ENCODE peak calls at places on chromosomes 2 and 18, in six cellular contexts. G, D, H, C, F and T are unnamed samples.

GRCh38 chr18:47915930-47916329 is 14.5 kb downstream of the SMAD2 start:
- DNase-seq in G (no peak), D (no peak), H (no peak), C (no peak), F (no peak), T (no peak)

GRCh38 chr2:45003586-45004568 is 5.4 kb downstream of the SIX2 start:
- DNase-seq in G (no peak), D (no peak), H (no peak), C (no peak), F (no peak), T (no peak)

GRCh38 chr2:12597555-12597954 is 119.2 kb upstream of the TRIB2 start:
- DNase-seq in G (no peak), D (no peak), H (no peak), C (no peak), F (peak), T (no peak)

GRCh38 chr2:158191076-158191566 is 89.4 kb downstream of the UPP2 start:
- DNase-seq in G (no peak), D (peak), H (peak), C (no peak), F (no peak), T (no peak)

GRCh38 chr18:62436636-62437519 is 85.9 kb upstream of the ZCCHC2 start:
- DNase-seq in G (no peak), D (peak), H (peak), C (no peak), F (peak), T (no peak)

GRCh38 chr2:198016244-198016643 is 211.9 kb downstream of the PLCL1 start:
- DNase-seq in G (no peak), D (no peak), H (no peak), C (no peak), F (no peak), T (no peak)

GRCh38 chr2:85681776-85682175 is 12.4 kb upstream of the GNLY start:
- DNase-seq in G (no peak), D (no peak), H (no peak), C (no peak), F (no peak), T (no peak)

GRCh38 chr2:158025263-158025996 is 76.2 kb upstream of the UPP2 start:
- DNase-seq in G (no peak), D (peak), H (no peak), C (no peak), F (no peak), T (no peak)

GRCh38 chr18:13275075-13275474 is 56.5 kb downstream of the LDLRAD4 start:
- DNase-seq in G (no peak), D (no peak), H (no peak), C (no peak), F (no peak), T (no peak)

GRCh38 chr2:45046786-45047185 is 37.5 kb upstream of the SIX2 start:
- DNase-seq in G (no peak), D (peak), H (no peak), C (no peak), F (no peak), T (no peak)

GRCh38 chr2:227148106-227148505 is 15.9 kb downstream of the COL4A4 start:
- DNase-seq in G (no peak), D (no peak), H (no peak), C (no peak), F (no peak), T (no peak)

GRCh38 chr2:106534471-106534870 is 47.3 kb downstream of the CD8B2 start:
- DNase-seq in G (no peak), D (no peak), H (no peak), C (no peak), F (no peak), T (no peak)

GRCh38 chr2:224413381-224413780 is 11.5 kb upstream of the FAM124B start:
- DNase-seq in G (no peak), D (no peak), H (no peak), C (no peak), F (no peak), T (no peak)

GRCh38 chr18:35775887-35776286 is 194.3 kb downstream of the GALNT1 start:
- DNase-seq in G (no peak), D (peak), H (no peak), C (no peak), F (no peak), T (no peak)

GRCh38 chr2:191152841-191153240 is 2.0 kb upstream of the STAT4 start:
- DNase-seq in G (no peak), D (peak), H (peak), C (no peak), F (no peak), T (no peak)

GRCh38 chr18:12773369-12773768 is 70.5 kb downstream of the PSMG2 start:
- DNase-seq in G (no peak), D (no peak), H (no peak), C (no peak), F (no peak), T (no peak)

GRCh38 chr2:118224144-118224887 is 136.0 kb downstream of the INSIG2 start:
- DNase-seq in G (peak), D (peak), H (peak), C (peak), F (no peak), T (no peak)

GRCh38 chr18:69538849-69539248 is 138.2 kb downstream of the DOK6 start:
- DNase-seq in G (no peak), D (no peak), H (no peak), C (no peak), F (no peak), T (no peak)

GRCh38 chr18:66752733-66753132 is 148.8 kb upstream of the CDH19 start:
- DNase-seq in G (no peak), D (no peak), H (peak), C (no peak), F (no peak), T (no peak)

GRCh38 chr2:219609149-219609750 is 11.6 kb downstream of the STK11IP start:
- DNase-seq in G (no peak), D (no peak), H (no peak), C (no peak), F (no peak), T (no peak)

GRCh38 chr2:48541696-48542389 is 11.9 kb downstream of the STON1 start:
- DNase-seq in G (no peak), D (no peak), H (no peak), C (no peak), F (no peak), T (no peak)

GRCh38 chr2:54061272-54061671 is 54.1 kb upstream of the ACYP2 start:
- DNase-seq in G (no peak), D (no peak), H (no peak), C (no peak), F (no peak), T (no peak)

GRCh38 chr2:101188683-101189405 is 37.7 kb upstream of the TBC1D8 start:
- DNase-seq in G (no peak), D (peak), H (peak), C (no peak), F (no peak), T (no peak)

GRCh38 chr2:114753145-114753544 is 310.7 kb downstream of the DPP10 start:
- DNase-seq in G (no peak), D (no peak), H (no peak), C (no peak), F (no peak), T (no peak)

GRCh38 chr2:117065912-117066311 is 748.6 kb upstream of the DDX18 start:
- DNase-seq in G (no peak), D (no peak), H (no peak), C (no peak), F (no peak), T (no peak)

GRCh38 chr18:24987933-24988840 is 363.8 kb downstream of the ZNF521 start:
- DNase-seq in G (no peak), D (no peak), H (no peak), C (no peak), F (peak), T (no peak)

GRCh38 chr18:52312321-52312720 is 27.7 kb upstream of the DCC start:
- DNase-seq in G (no peak), D (peak), H (peak), C (no peak), F (no peak), T (no peak)

GRCh38 chr2:129347486-129348217 is 631.8 kb upstream of the RAB6C start:
- DNase-seq in G (no peak), D (no peak), H (no peak), C (no peak), F (peak), T (no peak)

GRCh38 chr18:11523809-11524208 is 85.6 kb upstream of the SLC35G4 start:
- DNase-seq in G (no peak), D (no peak), H (no peak), C (no peak), F (no peak), T (no peak)

GRCh38 chr2:112547333-112547732 is 5.1 kb downstream of the POLR1B start:
- DNase-seq in G (no peak), D (peak), H (peak), C (no peak), F (no peak), T (no peak)

GRCh38 chr18:47669815-47670214 is 260.6 kb downstream of the SMAD2 start:
- DNase-seq in G (no peak), D (no peak), H (no peak), C (no peak), F (no peak), T (no peak)

GRCh38 chr2:45506756-45507155 is 104.3 kb downstream of the SRBD1 start:
- DNase-seq in G (no peak), D (no peak), H (no peak), C (no peak), F (no peak), T (no peak)

GRCh38 chr2:154370873-154371272 is 327.6 kb upstream of the KCNJ3 start:
- DNase-seq in G (no peak), D (no peak), H (no peak), C (no peak), F (no peak), T (no peak)

GRCh38 chr2:45190481-45190880 is 181.2 kb upstream of the SIX2 start:
- DNase-seq in G (no peak), D (peak), H (peak), C (no peak), F (no peak), T (no peak)

GRCh38 chr18:12478269-12479057 is 70.7 kb downstream of the PRELID3A start:
- DNase-seq in G (no peak), D (no peak), H (no peak), C (no peak), F (no peak), T (no peak)

GRCh38 chr18:44731866-44732555 is 51.3 kb downstream of the SETBP1 start:
- DNase-seq in G (no peak), D (no peak), H (peak), C (no peak), F (no peak), T (no peak)

GRCh38 chr2:240503375-240503774 is 54.4 kb downstream of the ANKMY1 start:
- DNase-seq in G (no peak), D (no peak), H (no peak), C (no peak), F (no peak), T (no peak)

GRCh38 chr2:217449436-217449835 is 553.4 kb downstream of the TNS1 start:
- DNase-seq in G (no peak), D (no peak), H (no peak), C (no peak), F (no peak), T (no peak)

GRCh38 chr18:28176933-28177827 is at the start of gene CDH2:
- DNase-seq in G (no peak), D (peak), H (peak), C (no peak), F (peak), T (no peak)

GRCh38 chr18:48997985-48998831 is 47.4 kb upstream of the SMAD7 start:
- DNase-seq in G (no peak), D (peak), H (peak), C (no peak), F (no peak), T (no peak)